ENCODE peak calls at places on chromosomes 16 and 17, in eight cellular contexts. U is RWPE1, M is tibial nerve, C is heart right ventricle, Z is A673, Y is upper lobe of right lung, D is dorsolateral prefrontal cortex, T is IMR-90. S is an unnamed sample.

GRCh38 chr16:56195151-56195550 is 3.9 kb downstream of the GNAO1 start:
- DNase-seq in M (no peak), T (no peak), U (no peak), C (no peak), Y (no peak), D (peak), Z (no peak), S (no peak)

GRCh38 chr17:49523706-49524472 is 28.8 kb downstream of the NGFR start:
- DNase-seq in Y (no peak), D (no peak), Z (no peak), T (no peak), U (peak), M (no peak), C (no peak), S (no peak)

GRCh38 chr16:56855936-56856335 is 9.1 kb upstream of the SLC12A3 start:
- DNase-seq in D (peak), Z (no peak), Y (no peak), C (no peak), T (no peak), M (peak), U (no peak), S (no peak)

GRCh38 chr17:35432176-35433074 is at the start of gene SLFN12:
- DNase-seq in D (no peak), U (no peak), Y (no peak), M (no peak), T (peak), C (no peak), Z (peak), S (no peak)

GRCh38 chr17:82440991-82441627 is 9.4 kb downstream of the CYBC1 start:
- DNase-seq in U (no peak), Y (peak), C (peak), Z (peak), T (no peak), M (no peak), D (no peak), S (no peak)

GRCh38 chr17:13702266-13702665 is 100.5 kb upstream of the HS3ST3A1 start:
- DNase-seq in T (peak), Z (no peak), M (no peak), D (no peak), U (no peak), Y (no peak), C (no peak), S (no peak)

GRCh38 chr16:53753431-53753830 is 49.5 kb downstream of the FTO start:
- DNase-seq in D (no peak), Y (no peak), Z (no peak), U (no peak), T (no peak), C (no peak), M (no peak), S (no peak)

GRCh38 chr16:89174877-89175276 is 3.3 kb downstream of the CDH15 start:
- DNase-seq in D (no peak), Z (no peak), C (no peak), U (no peak), Y (no peak), M (no peak), T (no peak), S (no peak)

GRCh38 chr17:80071116-80071980 is 30.0 kb upstream of the GAA start:
- DNase-seq in T (peak), Z (no peak), U (no peak), M (peak), C (peak), Y (no peak), D (no peak), S (peak)

GRCh38 chr17:66644311-66644710 is 190.6 kb upstream of the CACNG5 start:
- DNase-seq in T (peak), Y (no peak), C (no peak), M (no peak), U (no peak), D (no peak), Z (no peak), S (no peak)

GRCh38 chr17:81664051-81664470 is 2.3 kb downstream of the OXLD1 start:
- DNase-seq in T (no peak), M (no peak), U (no peak), Y (no peak), D (no peak), C (no peak), Z (no peak), S (no peak)

DNA sequence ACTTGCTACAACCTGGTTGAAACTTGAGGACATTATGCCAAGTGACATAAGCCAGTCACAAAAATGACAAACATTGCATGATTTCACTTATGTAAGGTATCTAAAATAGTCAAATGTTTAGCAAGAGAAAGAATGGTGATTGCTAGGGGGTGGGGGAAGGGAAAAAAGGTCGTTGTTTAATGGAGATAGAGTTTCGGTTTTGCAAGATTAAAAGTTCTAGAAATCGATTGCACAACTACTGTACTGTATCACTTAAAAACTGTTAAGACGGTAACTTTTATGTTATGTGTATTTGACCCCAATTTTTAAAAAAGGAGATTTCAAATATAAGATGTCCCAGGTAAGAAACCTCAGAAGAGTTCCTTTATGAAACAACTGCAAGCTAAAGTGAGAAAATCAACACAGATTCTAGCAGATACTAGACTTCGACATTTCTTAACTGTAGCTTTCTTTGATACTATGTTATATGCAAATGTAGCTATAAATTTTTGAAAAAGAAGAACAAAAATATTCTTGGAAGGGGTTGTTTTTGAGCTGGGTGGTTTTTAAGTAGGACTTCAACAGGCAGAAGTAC is 5.9 kb downstream of the MEOX1 start:
- DNase-seq in U (no peak), Y (no peak), M (no peak), C (no peak), Z (no peak), D (no peak), T (no peak), S (no peak)
- H3K27ac ChIP-seq in U (no peak), Y (no peak), M (peak), C (peak), Z (no peak), D (no peak), T (no peak), S (no peak)

GRCh38 chr16:3123986-3124886 is 10.6 kb upstream of the ZNF213 start:
- DNase-seq in D (peak), Z (peak), Y (peak), T (peak), C (peak), U (peak), M (peak), S (peak)
- TF ChIP-seq CTCF in D (peak), Z (peak), Y (peak), T (peak), C (no peak), U (no peak), M (peak), S (peak)

DNA sequence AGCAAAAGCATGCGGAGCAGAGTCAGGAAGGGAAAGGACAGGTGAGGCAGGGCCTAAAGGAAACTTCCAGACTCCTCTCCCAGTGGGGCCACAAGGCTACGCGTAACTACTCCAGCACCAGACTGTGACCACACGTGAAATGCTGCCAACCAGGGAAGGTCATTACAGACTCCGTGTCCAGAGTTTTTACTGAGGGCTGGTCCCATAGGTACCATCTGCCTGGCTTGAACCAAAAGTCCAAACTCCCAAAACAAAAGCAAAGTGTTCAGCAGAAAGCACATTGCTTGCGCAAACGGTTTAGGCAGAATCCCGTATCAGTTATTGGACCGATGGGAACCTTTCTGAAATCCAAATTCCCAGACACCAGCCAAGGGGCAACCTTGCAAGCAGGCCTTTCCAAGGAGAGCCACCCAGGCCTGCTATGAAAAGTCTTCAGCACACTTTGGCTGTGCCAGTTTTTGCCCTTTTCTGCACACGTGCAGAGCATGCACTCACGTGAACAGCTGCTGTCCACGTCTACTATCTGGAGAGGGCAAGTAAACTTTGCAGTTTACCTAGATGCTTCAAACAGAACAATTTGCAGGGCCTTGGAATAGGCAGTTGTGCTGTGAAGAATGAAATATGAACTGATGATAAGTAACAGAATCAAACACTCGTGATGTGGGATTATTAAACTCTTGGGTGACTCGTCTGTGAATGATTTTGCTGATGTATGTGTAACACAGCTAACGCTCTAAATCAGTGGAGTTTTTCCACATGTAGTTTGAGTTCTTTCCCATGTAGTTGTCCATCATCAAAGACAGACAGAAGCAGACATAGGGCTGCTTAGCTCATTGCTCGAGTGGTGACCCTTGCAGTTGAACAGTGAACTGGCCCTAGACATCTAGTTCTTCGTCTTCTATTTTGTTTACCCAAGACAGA is 58.1 kb upstream of the CRISPLD2 start:
- DNase-seq in M (no peak), C (no peak), U (no peak), Y (no peak), D (no peak), T (peak), Z (no peak), S (no peak)
- H3K27ac ChIP-seq in M (no peak), C (no peak), U (no peak), Y (no peak), D (no peak), T (peak), Z (no peak), S (no peak)

GRCh38 chr17:27546624-27547300 is 84.2 kb upstream of the LGALS9 start:
- DNase-seq in D (no peak), M (no peak), C (no peak), T (peak), U (no peak), Z (no peak), Y (no peak), S (no peak)

GRCh38 chr17:27549251-27549919 is 81.6 kb upstream of the LGALS9 start:
- DNase-seq in Z (no peak), T (no peak), U (no peak), D (peak), C (peak), Y (no peak), M (no peak), S (no peak)

GRCh38 chr17:27545562-27546229 is 85.3 kb upstream of the LGALS9 start:
- DNase-seq in U (no peak), Z (no peak), C (no peak), Y (no peak), D (no peak), M (no peak), T (peak), S (no peak)

GRCh38 chr17:27548369-27548768 is 82.6 kb upstream of the LGALS9 start:
- DNase-seq in Z (no peak), T (no peak), D (no peak), C (no peak), Y (no peak), U (no peak), M (no peak), S (no peak)

GRCh38 chr17:27547301-27547683 is 83.7 kb upstream of the LGALS9 start:
- DNase-seq in C (no peak), D (no peak), U (no peak), T (no peak), M (no peak), Y (no peak), Z (no peak), S (no peak)
- TF ChIP-seq CTCF in C (no peak), D (no peak), U (no peak), T (no peak), M (no peak), Y (no peak), Z (no peak), S (no peak)

GRCh38 chr17:75693500-75694481 is 26.7 kb downstream of the SAP30BP start:
- DNase-seq in U (peak), Z (peak), C (peak), D (peak), T (peak), M (peak), Y (peak), S (no peak)
- H3K27ac ChIP-seq in U (peak), Z (peak), C (peak), D (peak), T (no peak), M (peak), Y (peak), S (peak)

DNA sequence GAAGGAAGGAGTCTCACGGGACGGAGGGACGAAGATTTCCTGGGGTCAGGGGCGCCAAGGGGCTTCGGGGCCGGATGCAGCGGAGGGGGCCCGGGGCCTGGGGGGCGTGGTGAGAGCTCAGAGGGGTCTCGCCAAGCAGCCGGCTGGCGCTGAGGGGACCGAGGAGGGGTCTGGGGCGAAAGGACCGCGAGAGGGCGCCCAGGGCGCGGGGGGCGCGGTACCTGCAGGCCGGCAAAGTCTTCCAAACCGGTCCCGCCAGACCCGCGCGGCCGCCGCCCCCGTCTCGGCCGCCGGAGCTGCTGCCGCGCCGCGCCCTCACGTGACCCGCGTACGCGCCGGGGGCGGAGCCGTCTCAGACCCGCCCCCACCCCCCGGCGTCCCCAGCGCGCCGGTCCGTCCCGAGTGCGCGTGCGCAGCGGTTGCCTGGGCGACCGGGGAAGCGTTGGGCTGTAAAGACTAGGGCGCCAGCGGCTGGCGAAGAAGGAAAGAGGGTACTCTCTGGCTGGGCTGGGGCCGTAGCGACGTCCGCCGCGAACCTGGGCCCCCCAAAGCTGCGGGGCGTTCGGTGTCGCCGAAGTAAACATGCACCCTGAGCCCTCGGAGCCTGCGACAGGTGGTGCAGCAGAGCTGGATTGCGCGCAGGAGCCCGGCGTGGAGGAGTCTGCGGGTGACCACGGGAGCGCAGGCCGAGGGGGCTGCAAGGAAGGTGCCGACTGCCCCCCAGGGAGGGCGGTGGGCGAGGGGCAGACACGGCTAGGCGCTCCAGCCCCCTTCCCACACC is at the start of the genes DNAAF1 and HSDL1:
- DNase-seq in T (peak), M (peak), C (peak), U (peak), Z (peak), Y (peak), D (peak), S (peak)
- TF ChIP-seq CTCF in T (no peak), M (no peak), C (no peak), U (no peak), Z (no peak), Y (peak), D (no peak), S (no peak)

DNA sequence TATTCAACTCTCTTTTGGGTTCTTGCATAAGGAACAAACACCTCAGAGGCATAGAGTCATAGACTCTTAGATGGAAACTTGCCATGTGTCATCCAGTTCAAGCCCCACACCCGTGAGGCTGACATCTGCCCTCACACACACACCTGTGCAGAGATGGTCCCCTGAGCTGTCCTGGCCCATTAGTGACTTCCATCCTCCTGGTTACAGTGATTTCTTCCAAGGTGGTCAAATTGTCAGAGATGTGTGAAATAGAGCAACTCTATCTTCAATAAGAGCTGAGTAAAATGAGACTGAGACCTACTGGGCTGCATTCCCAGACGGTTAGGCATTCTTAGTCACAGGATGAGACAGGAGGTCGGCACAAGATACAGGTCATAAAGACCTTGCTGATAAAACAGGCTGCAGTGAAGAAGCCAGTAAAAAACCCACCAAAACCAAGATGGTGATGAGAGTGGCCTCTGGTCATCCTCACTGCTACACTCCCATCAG is 342.2 kb upstream of the TNRC6C start:
- DNase-seq in M (no peak), Z (no peak), C (no peak), D (no peak), Y (peak), T (no peak), U (peak), S (no peak)
- H3K27ac ChIP-seq in M (no peak), Z (no peak), C (no peak), D (no peak), Y (no peak), T (no peak), U (peak), S (no peak)

DNA sequence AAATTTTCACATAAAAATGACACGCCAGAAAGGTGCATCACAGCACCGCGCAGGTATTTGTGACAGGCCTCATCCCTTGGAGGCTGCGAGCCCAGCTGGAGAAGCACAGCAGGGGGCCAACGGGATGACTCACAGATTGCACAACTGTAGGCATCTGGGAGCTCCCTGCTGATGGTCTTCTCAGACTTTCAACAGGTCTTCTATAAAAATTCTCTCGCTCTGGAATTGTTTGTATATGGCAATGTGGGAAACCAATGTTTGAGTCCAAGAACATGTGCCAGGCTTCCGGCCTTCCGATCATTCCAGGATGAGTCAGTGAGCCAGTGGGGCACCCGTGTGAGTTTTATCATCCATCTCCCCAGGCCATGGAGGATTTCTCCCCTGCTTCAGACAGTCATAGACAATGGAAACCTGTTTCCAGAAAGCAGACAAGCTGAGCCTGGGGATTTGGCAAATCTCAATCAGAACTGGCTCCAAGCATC is 24.1 kb upstream of the ADORA2B start:
- DNase-seq in Z (peak), M (no peak), Y (no peak), T (peak), C (no peak), D (no peak), U (peak), S (no peak)
- TF ChIP-seq CTCF in Z (no peak), M (no peak), Y (no peak), T (no peak), C (no peak), D (no peak), U (no peak), S (no peak)